ENCODE peak calls at places on chromosomes 11 and 22, in ten cellular contexts. C is A549, P is HepG2, A is ovary, N is sigmoid colon, L is K562, G is tibial nerve, F is suprapubic skin, Z is SK-N-SH, Y is stomach. D is an unnamed sample.

GRCh38 chr11:120192831-120193625 is 17.8 kb upstream of the OAF start:
- DNase-seq in G (no peak), Y (no peak), P (peak), L (no peak), A (no peak), Z (no peak), C (no peak), F (no peak), N (no peak), D (no peak)

GRCh38 chr11:27339940-27340339 is 23.1 kb downstream of the CCDC34 start:
- DNase-seq in F (no peak), Y (no peak), A (no peak), N (no peak), P (no peak), C (no peak), L (no peak), Z (no peak), G (no peak), D (no peak)

GRCh38 chr11:75423721-75424120 is 9.3 kb downstream of the KLHL35 start:
- DNase-seq in Z (no peak), A (no peak), N (no peak), Y (no peak), L (no peak), F (no peak), P (no peak), G (no peak), C (no peak), D (no peak)

GRCh38 chr11:104623518-104623917 is 274.7 kb downstream of the CASP12 start:
- DNase-seq in N (no peak), C (no peak), L (no peak), Y (no peak), F (no peak), P (no peak), G (no peak), Z (no peak), A (no peak), D (no peak)

GRCh38 chr11:68808787-68809186 is 32.9 kb downstream of the CPT1A start:
- DNase-seq in C (no peak), P (no peak), Y (no peak), N (no peak), Z (no peak), G (no peak), A (no peak), F (no peak), L (no peak), D (no peak)

GRCh38 chr11:74672956-74673895 is 58.0 kb downstream of the CHRDL2 start:
- DNase-seq in N (peak), Z (peak), F (no peak), Y (peak), P (no peak), A (peak), C (peak), G (no peak), L (no peak), D (peak)

GRCh38 chr11:13955971-13956421 is 6.5 kb upstream of the SPON1 start:
- DNase-seq in Z (peak), A (peak), P (peak), L (peak), Y (peak), G (no peak), F (no peak), N (peak), C (peak), D (peak)

GRCh38 chr11:66467756-66468155 is 1.1 kb downstream of the PELI3 start:
- DNase-seq in C (no peak), Z (peak), Y (peak), G (no peak), N (no peak), L (no peak), F (no peak), A (no peak), P (no peak), D (peak)

GRCh38 chr11:104918113-104918824 is 20.0 kb upstream of the CASP12 start:
- DNase-seq in A (no peak), F (no peak), P (no peak), N (no peak), L (no peak), C (no peak), G (no peak), Y (no peak), Z (no peak), D (no peak)

GRCh38 chr11:19907008-19907579 is 194.5 kb downstream of the NAV2 start:
- DNase-seq in L (no peak), N (no peak), Y (no peak), A (no peak), Z (no peak), C (no peak), G (no peak), F (no peak), P (peak), D (no peak)

GRCh38 chr11:46161201-46161600 is 39.9 kb upstream of the PHF21A start:
- DNase-seq in Z (no peak), Y (no peak), G (no peak), C (no peak), L (no peak), P (no peak), A (no peak), F (no peak), N (no peak), D (no peak)

GRCh38 chr11:44886765-44887164 is 63.9 kb downstream of the TP53I11 start:
- DNase-seq in Z (no peak), P (no peak), C (no peak), Y (no peak), G (no peak), L (no peak), N (no peak), A (no peak), F (no peak), D (no peak)

GRCh38 chr11:117187007-117187406 is 8.5 kb downstream of the SIDT2 start:
- DNase-seq in N (peak), Z (no peak), A (peak), P (no peak), C (no peak), F (peak), L (no peak), G (peak), Y (no peak), D (no peak)

GRCh38 chr11:78347956-78348355 is 69.7 kb downstream of the GAB2 start:
- DNase-seq in Y (no peak), L (no peak), F (no peak), Z (no peak), C (no peak), G (no peak), N (no peak), A (no peak), P (no peak), D (no peak)

GRCh38 chr22:38467438-38467903 is 425 bp upstream of the KDELR3 start:
- DNase-seq in F (peak), C (no peak), L (peak), G (no peak), Z (no peak), A (peak), P (no peak), Y (no peak), N (no peak), D (peak)

GRCh38 chr11:115161876-115162275 is 342.3 kb downstream of the CADM1 start:
- DNase-seq in F (peak), G (no peak), C (no peak), Y (no peak), Z (peak), P (no peak), L (no peak), A (no peak), N (no peak), D (no peak)

GRCh38 chr11:32109138-32109537 is 18.3 kb downstream of the RCN1 start:
- DNase-seq in N (no peak), C (no peak), L (no peak), Z (no peak), G (no peak), Y (no peak), F (no peak), A (no peak), P (no peak), D (no peak)

GRCh38 chr22:40533712-40534378 is 102.7 kb downstream of the MRTFA start:
- DNase-seq in P (no peak), N (no peak), L (peak), Y (no peak), G (no peak), A (no peak), C (peak), F (no peak), Z (no peak), D (peak)

GRCh38 chr11:94128746-94129504 is at the start of gene PANX1:
- DNase-seq in A (peak), Y (peak), F (peak), P (peak), N (peak), Z (peak), G (peak), L (peak), C (peak), D (peak)

GRCh38 chr11:118912742-118913410 is 12.8 kb downstream of the BCL9L start:
- DNase-seq in Y (no peak), N (no peak), A (no peak), G (no peak), C (peak), F (no peak), P (no peak), L (no peak), Z (no peak), D (peak)

DNA sequence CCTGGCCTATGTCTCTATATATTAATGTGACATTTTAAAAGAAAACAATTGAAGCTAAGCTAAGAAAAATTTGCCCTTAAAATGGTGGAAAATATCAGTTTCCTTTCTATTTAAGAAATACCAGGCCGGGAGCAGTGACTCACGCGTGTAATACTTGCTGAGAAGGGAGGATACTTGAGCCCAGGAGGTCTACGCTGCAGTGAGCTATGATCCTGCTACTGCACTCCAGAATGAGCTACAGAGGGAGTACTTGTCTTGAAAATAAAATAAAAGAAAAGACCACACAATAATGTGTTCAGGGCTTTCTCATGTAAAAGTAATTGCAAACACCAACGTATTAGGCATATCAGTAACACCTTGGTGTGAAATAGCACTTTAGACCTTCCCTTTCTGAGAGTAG is 1.4 kb upstream of the PRSS23 start:
- DNase-seq in F (no peak), C (peak), Y (no peak), Z (no peak), N (no peak), G (no peak), P (no peak), L (no peak), A (no peak), D (no peak)
- H3K4me3 ChIP-seq in F (no peak), C (no peak), Y (no peak), Z (no peak), N (no peak), G (no peak), P (no peak), L (no peak), A (no peak), D (no peak)

GRCh38 chr22:23212061-23213030 is 32.0 kb downstream of the BCR start:
- DNase-seq in F (no peak), C (no peak), G (no peak), P (no peak), Y (no peak), A (no peak), Z (no peak), N (no peak), L (peak), D (no peak)
- TF ChIP-seq EP300 in F (no peak), C (no peak), G (no peak), P (no peak), Y (no peak), A (no peak), Z (no peak), N (no peak), L (no peak), D (no peak)

GRCh38 chr11:112538529-112538928 is 277.9 kb upstream of the PLET1 start:
- DNase-seq in Z (no peak), F (no peak), L (no peak), A (no peak), G (no peak), Y (no peak), P (no peak), N (no peak), C (no peak), D (no peak)
- H3K4me3 ChIP-seq in Z (no peak), F (no peak), L (no peak), A (no peak), G (no peak), Y (no peak), P (no peak), N (no peak), C (no peak), D (no peak)

GRCh38 chr11:125464266-125464662 is 31.8 kb downstream of the FEZ1 start:
- DNase-seq in L (peak), F (no peak), P (no peak), C (peak), N (no peak), A (no peak), G (no peak), Z (no peak), Y (no peak), D (no peak)
- TF ChIP-seq EP300 in L (no peak), F (no peak), P (no peak), C (no peak), N (no peak), A (no peak), G (no peak), Z (no peak), Y (no peak), D (no peak)